ENCODE peak calls at places on chromosomes 1 and 21, in nine cellular contexts. S is OCI-LY7; O is amniotic stem cell; H is fibroblast of villous mesenchyme; E is SK-N-SH; P is activated CD4-positive, alpha-beta T cell treated with anti-CD3 and anti-CD28 coated beads, Interleukin-2, amount 50 U/mL, for 4 hours; G is GM13976; X is tibial nerve; B is germinal center. A is an unnamed sample.

GRCh38 chr1:50105430-50105829 is 3.3 kb upstream of the ELAVL4 start:
- DNase-seq in S (no peak), O (no peak), H (no peak), E (no peak), P (no peak), G (no peak), X (no peak), B (no peak), A (no peak)

GRCh38 chr1:12771186-12771585 is 2.4 kb upstream of the PRAMEF12 start:
- DNase-seq in S (no peak), O (no peak), H (no peak), E (no peak), P (no peak), G (no peak), X (no peak), B (no peak), A (no peak)

GRCh38 chr1:212915245-212916091 is 34.9 kb upstream of the VASH2 start:
- DNase-seq in S (peak; percentile 33), O (no peak), H (peak; percentile 69), E (peak; percentile 80), P (no peak), G (peak; percentile 46), X (no peak), B (no peak), A (peak; percentile 63)

GRCh38 chr1:92907949-92908684 is 53.1 kb downstream of the DIPK1A start:
- DNase-seq in S (no peak), O (no peak), H (peak; percentile 25), E (no peak), P (no peak), G (no peak), X (no peak), B (no peak), A (no peak)

GRCh38 chr1:18948048-18948912 is 8.2 kb downstream of the IFFO2 start:
- DNase-seq in S (no peak), O (no peak), H (peak; percentile 53), E (no peak), P (peak; percentile 71), G (no peak), X (no peak), B (no peak), A (peak; percentile 82)

GRCh38 chr1:39573736-39574624 is 2.6 kb downstream of the PABPC4 start:
- DNase-seq in S (peak; percentile 15), O (no peak), H (peak; percentile 59), E (peak; percentile 39), P (no peak), G (no peak), X (no peak), B (no peak), A (no peak)

GRCh38 chr1:7784492-7785071 is 491 bp downstream of the PER3 start:
- DNase-seq in S (no peak), O (no peak), H (no peak), E (no peak), P (peak; percentile 3), G (no peak), X (no peak), B (no peak), A (peak; percentile 79)

GRCh38 chr1:89771991-89772560 is 48.8 kb upstream of the LRRC8D start:
- DNase-seq in S (no peak), O (no peak), H (no peak), E (no peak), P (no peak), G (no peak), X (no peak), B (no peak), A (no peak)

GRCh38 chr1:20096840-20097447 is 22.4 kb downstream of the PLA2G2D start:
- DNase-seq in S (no peak), O (no peak), H (no peak), E (no peak), P (no peak), G (no peak), X (no peak), B (no peak), A (no peak)

GRCh38 chr21:17981060-17981459 is 161.9 kb upstream of the C21orf91 start:
- DNase-seq in S (no peak), O (no peak), H (no peak), E (no peak), P (no peak), G (no peak), X (no peak), B (no peak), A (no peak)

GRCh38 chr21:23585419-23585818 is 2021.9 kb downstream of the MRPL39 start:
- DNase-seq in S (no peak), O (no peak), H (no peak), E (no peak), P (no peak), G (no peak), X (no peak), B (no peak), A (no peak)

GRCh38 chr1:21321963-21322680 is 31.9 kb upstream of the ECE1 start:
- DNase-seq in S (no peak), O (no peak), H (no peak), E (no peak), P (no peak), G (no peak), X (no peak), B (no peak), A (peak; percentile 68)

GRCh38 chr21:37681711-37682110 is 234.5 kb downstream of the KCNJ6 start:
- DNase-seq in S (no peak), O (no peak), H (no peak), E (no peak), P (no peak), G (no peak), X (no peak), B (no peak), A (no peak)

GRCh38 chr1:225762002-225762441 is 15.6 kb upstream of the SRP9 start:
- DNase-seq in S (no peak), O (no peak), H (peak; percentile 56), E (no peak), P (no peak), G (no peak), X (no peak), B (no peak), A (no peak)

GRCh38 chr1:180675586-180675985 is 43.8 kb downstream of the XPR1 start:
- DNase-seq in S (no peak), O (no peak), H (no peak), E (no peak), P (no peak), G (no peak), X (no peak), B (no peak), A (no peak)

GRCh38 chr1:11804666-11805453 is 904 bp downstream of the MTHFR start:
- DNase-seq in S (no peak), O (no peak), H (peak; percentile 70), E (peak; percentile 47), P (peak; percentile 47), G (peak; percentile 59), X (no peak), B (peak; percentile 21), A (no peak)

GRCh38 chr1:159853417-159853816 is 9.0 kb downstream of the VSIG8 start:
- DNase-seq in S (no peak), O (no peak), H (no peak), E (no peak), P (no peak), G (no peak), X (no peak), B (no peak), A (no peak)

GRCh38 chr1:201542166-201543045 is 3.5 kb downstream of the NAV1 start:
- DNase-seq in S (no peak), O (no peak), H (peak; percentile 81), E (no peak), P (no peak), G (no peak), X (no peak), B (no peak), A (peak; percentile 73)

GRCh38 chr1:29121516-29121937 is 2.2 kb downstream of the TMEM200B start:
- DNase-seq in S (no peak), O (no peak), H (no peak), E (peak; percentile 84), P (no peak), G (peak; percentile 45), X (no peak), B (no peak), A (no peak)

GRCh38 chr1:219639843-219640606 is 27.1 kb upstream of the ZC3H11B start:
- DNase-seq in S (no peak), O (no peak), H (no peak), E (no peak), P (no peak), G (no peak), X (no peak), B (no peak), A (no peak)

GRCh38 chr1:173438655-173439054 is 38.5 kb upstream of the PRDX6 start:
- DNase-seq in S (no peak), O (no peak), H (no peak), E (no peak), P (no peak), G (no peak), X (no peak), B (no peak), A (no peak)

GRCh38 chr1:228976316-228976715 is 241.0 kb downstream of the RHOU start:
- DNase-seq in S (no peak), O (no peak), H (no peak), E (no peak), P (no peak), G (no peak), X (no peak), B (no peak), A (no peak)

GRCh38 chr1:66733348-66734017 is 18.8 kb upstream of the DYNLT5 start:
- DNase-seq in S (peak; percentile 11), O (no peak), H (no peak), E (no peak), P (no peak), G (no peak), X (no peak), B (no peak), A (no peak)

GRCh38 chr1:92940541-92940940 is 20.7 kb downstream of the DIPK1A start:
- DNase-seq in S (no peak), O (peak; percentile 28), H (peak; percentile 69), E (no peak), P (no peak), G (no peak), X (no peak), B (no peak), A (no peak)

GRCh38 chr21:35168702-35169101 is 119.6 kb upstream of the RUNX1 start:
- DNase-seq in S (no peak), O (no peak), H (peak; percentile 55), E (no peak), P (no peak), G (no peak), X (no peak), B (no peak), A (no peak)

GRCh38 chr1:108209456-108210108 is 9.4 kb upstream of the SLC25A24 start:
- DNase-seq in S (no peak), O (no peak), H (no peak), E (no peak), P (no peak), G (no peak), X (no peak), B (no peak), A (no peak)

GRCh38 chr1:86471296-86471695 is 2.6 kb downstream of the CLCA1 start:
- DNase-seq in S (no peak), O (no peak), H (no peak), E (no peak), P (no peak), G (no peak), X (no peak), B (no peak), A (no peak)

GRCh38 chr1:27528701-27529637 is 39.0 kb upstream of the WASF2 start:
- DNase-seq in S (no peak), O (no peak), H (peak; percentile 89), E (no peak), P (no peak), G (no peak), X (peak; percentile 79), B (no peak), A (peak; percentile 86)

GRCh38 chr1:233791750-233792149 is 112.7 kb upstream of the SLC35F3 start:
- DNase-seq in S (no peak), O (no peak), H (no peak), E (no peak), P (no peak), G (no peak), X (no peak), B (no peak), A (no peak)

GRCh38 chr1:51373898-51374297 is 43.5 kb upstream of the TTC39A start:
- DNase-seq in S (no peak), O (no peak), H (no peak), E (no peak), P (no peak), G (no peak), X (no peak), B (no peak), A (no peak)

GRCh38 chr1:29324771-29325351 is 88.5 kb downstream of the PTPRU start:
- DNase-seq in S (no peak), O (no peak), H (no peak), E (no peak), P (no peak), G (no peak), X (no peak), B (no peak), A (no peak)

A was measured in aorta.